ENCODE peak calls at places on chromosomes 13 and 19, in six cellular contexts. C is stimulated activated CD4-positive, alpha-beta T cell treated with anti-CD3 and anti-CD28 coated beads, Interleukin-4, amount 100 ng/mL, for 1 hour; Z is hypothalamus; M is H1; E is EL; X is GF-D8. F is an unnamed sample.

GRCh38 chr13:27211771-27212364 is 39.5 kb upstream of the RPL21 start:
- DNase-seq in X (no peak), M (no peak), Z (no peak), E (peak), C (no peak), F (no peak)

GRCh38 chr19:28567834-28568233 is 645.1 kb downstream of the UQCRFS1 start:
- DNase-seq in E (no peak), M (no peak), C (no peak), Z (no peak), X (no peak), F (no peak)

GRCh38 chr19:51097166-51097736 is 11.0 kb downstream of the CTU1 start:
- DNase-seq in E (peak), X (peak), C (peak), Z (no peak), M (peak), F (peak)

GRCh38 chr19:55247621-55248099 is 11.2 kb downstream of the PPP6R1 start:
- DNase-seq in X (peak), E (peak), Z (no peak), C (no peak), M (no peak), F (no peak)

GRCh38 chr19:1042689-1043511 is 3.0 kb downstream of the ABCA7 start:
- DNase-seq in X (no peak), M (no peak), Z (no peak), C (no peak), E (no peak), F (no peak)

GRCh38 chr13:89066868-89067466 is 1395.8 kb downstream of the SLITRK5 start:
- DNase-seq in Z (no peak), X (no peak), E (no peak), M (no peak), C (no peak), F (no peak)

GRCh38 chr19:6806488-6806887 is 34.0 kb downstream of the VAV1 start:
- DNase-seq in C (no peak), X (no peak), E (no peak), Z (no peak), M (no peak), F (no peak)

GRCh38 chr13:68369739-68370138 is 1139.6 kb upstream of the PCDH9 start:
- DNase-seq in X (no peak), E (no peak), C (no peak), Z (no peak), M (no peak), F (no peak)

GRCh38 chr19:30074096-30074495 is 132.1 kb downstream of the URI1 start:
- DNase-seq in C (no peak), X (no peak), E (no peak), Z (no peak), M (no peak), F (no peak)

GRCh38 chr19:54229146-54229545 is 6.3 kb upstream of the LILRB3 start:
- DNase-seq in M (no peak), X (no peak), Z (no peak), E (no peak), C (no peak), F (no peak)

GRCh38 chr19:30047355-30047895 is 105.4 kb downstream of the URI1 start:
- DNase-seq in M (no peak), C (no peak), X (no peak), Z (no peak), E (no peak), F (no peak)

GRCh38 chr13:22198656-22199217 is 527.9 kb downstream of the FGF9 start:
- DNase-seq in Z (no peak), E (no peak), X (no peak), M (no peak), C (no peak), F (no peak)

GRCh38 chr13:109803822-109804221 is 17.4 kb upstream of the IRS2 start:
- DNase-seq in M (no peak), Z (no peak), E (no peak), X (no peak), C (no peak), F (no peak)

GRCh38 chr19:42295831-42296525 is 6.0 kb upstream of the PRR19 start:
- DNase-seq in X (no peak), E (peak), C (peak), M (peak), Z (peak), F (peak)

GRCh38 chr13:112619730-112620639 is 32.0 kb upstream of the TUBGCP3 start:
- DNase-seq in E (peak), C (no peak), M (peak), Z (no peak), X (no peak), F (no peak)

GRCh38 chr19:54896036-54896435 is 9.9 kb upstream of the NCR1 start:
- DNase-seq in C (no peak), E (no peak), X (no peak), Z (no peak), M (no peak), F (no peak)

GRCh38 chr13:82330499-82330898 is 1551.8 kb downstream of the SLITRK1 start:
- DNase-seq in M (no peak), C (no peak), X (no peak), E (peak), Z (no peak), F (no peak)

GRCh38 chr13:47480121-47480520 is 521.0 kb downstream of the SUCLA2 start:
- DNase-seq in C (no peak), Z (no peak), X (no peak), E (peak), M (no peak), F (no peak)

GRCh38 chr13:71625694-71626093 is 241.3 kb downstream of the DACH1 start:
- DNase-seq in C (no peak), X (no peak), M (no peak), Z (no peak), E (no peak), F (no peak)

GRCh38 chr19:46461537-46461936 is 9.8 kb downstream of the PNMA8A start:
- DNase-seq in E (peak), M (no peak), Z (no peak), C (no peak), X (no peak), F (no peak)

GRCh38 chr13:109900320-109900719 is 113.9 kb upstream of the IRS2 start:
- DNase-seq in X (no peak), M (no peak), C (no peak), E (no peak), Z (no peak), F (no peak)

GRCh38 chr19:13830761-13831481 is 35.7 kb downstream of the ZSWIM4 start:
- DNase-seq in Z (no peak), C (no peak), M (no peak), E (no peak), X (no peak), F (no peak)

GRCh38 chr13:102597029-102598015 is 536 bp downstream of the TPP2 start:
- DNase-seq in Z (no peak), E (peak), M (no peak), C (peak), X (peak), F (no peak)

GRCh38 chr19:5057860-5058259 is 88.9 kb downstream of the KDM4B start:
- DNase-seq in E (peak), C (no peak), M (no peak), X (no peak), Z (peak), F (no peak)

GRCh38 chr19:48321372-48321621 is 4.1 kb upstream of the EMP3 start:
- DNase-seq in Z (peak), C (peak), M (no peak), X (peak), E (peak), F (peak)

GRCh38 chr19:19528721-19529490 is at the start of gene YJEFN3:
- DNase-seq in C (no peak), E (no peak), Z (peak), X (no peak), M (no peak), F (no peak)

GRCh38 chr19:8655340-8655709 is 24.9 kb downstream of the NFILZ start:
- DNase-seq in M (no peak), C (peak), X (no peak), E (no peak), Z (no peak), F (peak)

GRCh38 chr13:81778350-81778749 is 1437.4 kb upstream of the SPRY2 start:
- DNase-seq in C (no peak), E (no peak), M (no peak), X (no peak), Z (no peak), F (no peak)

GRCh38 chr19:6772028-6772865 is at the start of gene VAV1:
- DNase-seq in C (peak), E (no peak), Z (peak), M (no peak), X (peak), F (peak)

GRCh38 chr13:48626726-48627451 is 26.8 kb upstream of the CYSLTR2 start:
- DNase-seq in Z (no peak), C (no peak), E (no peak), X (no peak), M (no peak), F (no peak)

GRCh38 chr19:7618771-7619510 is 10.4 kb downstream of the XAB2 start:
- DNase-seq in X (no peak), M (no peak), Z (no peak), E (no peak), C (no peak), F (no peak)

GRCh38 chr13:77868717-77869116 is 49.9 kb downstream of the EDNRB start:
- DNase-seq in E (no peak), C (no peak), X (no peak), Z (no peak), M (no peak), F (no peak)

GRCh38 chr19:3082331-3082730 is 11.8 kb upstream of the GNA11 start:
- DNase-seq in C (no peak), M (no peak), X (no peak), E (no peak), Z (no peak), F (no peak)